ENCODE peak calls at places on chromosomes 7 and 10, in nine cellular contexts. Z, P, G, Q, H, O, W, S and A are unnamed samples.

GRCh38 chr10:104345941-104346340 is 7.7 kb upstream of the ITPRIP start:
- DNase-seq in Z (no peak), P (no peak), G (no peak), Q (no peak), H (no peak), O (no peak), W (peak; percentile 25), S (no peak), A (no peak)

GRCh38 chr10:78547905-78548304 is 514.2 kb downstream of the RPS24 start:
- DNase-seq in Z (no peak), P (no peak), G (no peak), Q (no peak), H (no peak), O (no peak), W (no peak), S (no peak), A (no peak)

GRCh38 chr10:93596539-93596938 is 4.5 kb downstream of the RBP4 start:
- DNase-seq in Z (no peak), P (no peak), G (no peak), Q (no peak), H (no peak), O (no peak), W (peak; percentile 29), S (no peak), A (no peak)

GRCh38 chr10:112132429-112132828 is 51.1 kb downstream of the GPAM start:
- DNase-seq in Z (no peak), P (no peak), G (no peak), Q (no peak), H (no peak), O (no peak), W (no peak), S (no peak), A (no peak)

GRCh38 chr10:79452174-79452611 is 6.8 kb upstream of the ZCCHC24 start:
- DNase-seq in Z (no peak), P (no peak), G (no peak), Q (no peak), H (no peak), O (no peak), W (no peak), S (no peak), A (no peak)

GRCh38 chr7:149872419-149873073 is 1.2 kb upstream of the ATP6V0E2 start:
- DNase-seq in Z (no peak), P (peak; percentile 73), G (no peak), Q (peak; percentile 70), H (peak; percentile 96), O (peak; percentile 91), W (peak; percentile 50), S (no peak), A (peak; percentile 92)

GRCh38 chr10:104309980-104310978 is 28.0 kb downstream of the ITPRIP start:
- DNase-seq in Z (no peak), P (no peak), G (no peak), Q (peak; percentile 76), H (peak; percentile 67), O (peak; percentile 86), W (no peak), S (no peak), A (peak; percentile 86)

GRCh38 chr10:16481052-16481728 is 40.5 kb downstream of the C1QL3 start:
- DNase-seq in Z (no peak), P (no peak), G (no peak), Q (no peak), H (no peak), O (no peak), W (no peak), S (no peak), A (no peak)

GRCh38 chr10:72954596-72955569 is at the start of gene PLA2G12B:
- DNase-seq in Z (no peak), P (peak; percentile 8), G (no peak), Q (no peak), H (no peak), O (no peak), W (no peak), S (peak; percentile 80), A (no peak)

GRCh38 chr7:133822816-133823552 is 304.2 kb upstream of the LRGUK start:
- DNase-seq in Z (no peak), P (no peak), G (no peak), Q (no peak), H (no peak), O (no peak), W (no peak), S (no peak), A (no peak)
- H3K27ac ChIP-seq in Z (no peak overlapping the region), P (no peak overlapping the region), G (no peak overlapping the region), Q (no peak overlapping the region), H (no peak overlapping the region), O (no peak overlapping the region), W (no peak overlapping the region), S (no peak overlapping the region), A (no peak overlapping the region)

GRCh38 chr7:33932221-33932620 is 26.9 kb downstream of the BMPER start:
- DNase-seq in Z (no peak), P (no peak), G (no peak), Q (no peak), H (no peak), O (no peak), W (no peak), S (no peak), A (no peak)
- H3K4me3 ChIP-seq in Z (no peak overlapping the region), P (no peak overlapping the region), G (no peak overlapping the region), Q (peak overlapping the region; percentile 50), H (peak overlapping the region; percentile 32), O (no peak overlapping the region), W (no peak overlapping the region), S (no peak overlapping the region), A (no peak overlapping the region)

DNA sequence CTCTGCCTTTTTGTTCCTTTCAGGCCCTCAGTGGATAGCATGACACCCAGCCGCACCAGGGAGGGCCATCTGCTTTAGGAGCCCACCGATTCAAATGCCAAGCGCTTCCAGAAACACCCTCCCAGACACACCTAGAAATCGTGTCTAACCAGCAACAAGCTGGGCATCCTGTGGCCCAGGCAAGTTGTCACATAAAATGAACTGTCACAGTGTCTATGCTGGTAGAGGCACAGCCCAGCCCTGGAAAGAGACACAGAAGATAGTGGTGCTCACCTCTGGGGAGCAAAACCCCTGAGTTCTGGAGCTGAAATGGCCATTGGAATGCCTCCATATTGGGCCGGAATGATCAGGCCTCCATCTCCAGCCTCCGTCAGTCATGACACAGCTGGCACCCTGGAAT is 38.9 kb downstream of the ECHDC3 start:
- DNase-seq in Z (no peak), P (no peak), G (no peak), Q (no peak), H (no peak), O (no peak), W (no peak), S (no peak), A (no peak)
- H3K27ac ChIP-seq in Z (no peak overlapping the region), P (no peak overlapping the region), G (no peak overlapping the region), Q (no peak overlapping the region), H (no peak overlapping the region), O (no peak overlapping the region), W (no peak overlapping the region), S (no peak overlapping the region), A (no peak overlapping the region)

GRCh38 chr10:1059902-1060301 is 3.7 kb downstream of the WDR37 start:
- DNase-seq in Z (no peak), P (no peak), G (no peak), Q (no peak), H (no peak), O (no peak), W (no peak), S (no peak), A (no peak)

GRCh38 chr10:1056326-1057105 is at the start of gene WDR37:
- DNase-seq in Z (peak; percentile 83), P (peak; percentile 87), G (peak; percentile 86), Q (no peak), H (peak; percentile 92), O (peak; percentile 93), W (peak; percentile 87), S (peak; percentile 91), A (peak; percentile 96)

GRCh38 chr10:1054684-1055083 is 1.5 kb upstream of the WDR37 start:
- DNase-seq in Z (no peak), P (no peak), G (no peak), Q (no peak), H (no peak), O (no peak), W (no peak), S (no peak), A (no peak)

GRCh38 chr10:1057106-1057657 is 997 bp downstream of the WDR37 start:
- DNase-seq in Z (no peak), P (no peak), G (no peak), Q (no peak), H (no peak), O (no peak), W (peak; percentile 36), S (no peak), A (no peak)

DNA sequence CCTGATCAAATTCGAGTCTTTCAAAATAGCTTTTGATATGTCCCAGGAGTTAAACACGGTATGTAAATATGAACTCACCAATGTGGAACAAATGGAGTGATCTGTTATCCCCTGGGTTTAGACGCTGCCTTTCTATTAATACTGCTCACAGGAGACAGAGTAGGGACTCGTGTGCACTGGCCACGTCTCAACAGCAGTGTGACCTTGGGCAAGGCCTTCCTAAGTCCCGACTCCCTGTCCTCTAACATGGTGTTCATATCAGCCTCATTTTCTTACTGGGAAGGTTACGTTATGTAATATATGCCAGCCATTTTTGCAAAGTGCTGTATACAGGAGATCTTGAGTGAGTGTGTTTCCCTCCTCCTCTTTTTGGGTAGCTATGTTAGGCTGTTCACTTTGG is 1.8 kb downstream of the WDR37 start:
- DNase-seq in Z (no peak), P (no peak), G (no peak), Q (no peak), H (no peak), O (peak; percentile 75), W (no peak), S (no peak), A (no peak)
- H3K4me3 ChIP-seq in Z (no peak overlapping the region), P (peak overlapping the region; percentile 99), G (peak overlapping the region; percentile 82), Q (no peak overlapping the region), H (no peak overlapping the region), O (peak overlapping the region; percentile 97), W (peak overlapping the region; percentile 80), S (peak overlapping the region; percentile 86), A (peak overlapping the region; percentile 86)

DNA sequence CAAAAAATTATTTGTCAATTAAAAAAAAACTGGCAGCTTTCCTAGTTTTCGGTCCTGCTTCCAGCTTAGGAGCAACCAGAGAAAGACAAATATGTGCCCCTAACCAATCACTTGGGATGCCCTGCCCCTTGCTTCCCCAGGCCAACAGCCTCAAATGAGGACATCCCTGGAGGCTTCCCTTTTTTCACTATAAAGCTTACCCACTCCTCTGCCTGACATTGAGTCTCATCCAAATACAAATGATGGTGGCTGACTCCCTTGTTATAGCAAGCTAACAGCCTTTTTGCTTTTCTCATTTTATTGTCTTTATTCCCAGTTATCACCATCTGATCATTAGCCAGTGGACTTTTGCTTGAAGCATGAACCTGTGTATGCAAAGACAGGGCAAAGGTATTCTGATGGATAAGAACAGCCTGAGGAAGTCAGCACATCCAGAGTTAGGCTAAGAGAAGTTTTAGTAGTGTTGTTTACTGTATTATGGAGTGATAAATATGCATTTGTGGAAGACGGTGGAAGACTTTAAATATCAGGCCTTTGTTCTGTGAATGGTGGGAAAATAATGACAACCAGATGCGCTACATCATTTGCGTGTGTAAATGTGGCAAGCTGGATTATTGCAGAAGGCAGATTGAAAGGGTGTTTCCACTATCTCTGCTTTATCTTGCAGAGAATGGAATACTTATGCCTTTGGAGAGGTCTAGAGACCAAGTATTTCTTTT is 1.7 kb upstream of the CCM2 start:
- DNase-seq in Z (no peak), P (no peak), G (no peak), Q (no peak), H (peak; percentile 24), O (no peak), W (no peak), S (no peak), A (no peak)
- H3K27ac ChIP-seq in Z (peak overlapping the region; percentile 76), P (no peak overlapping the region), G (peak overlapping the region; percentile 80), Q (peak overlapping the region; percentile 96), H (peak overlapping the region; percentile 93), O (no peak overlapping the region), W (peak overlapping the region; percentile 93), S (peak overlapping the region; percentile 95), A (no peak overlapping the region)